ENCODE peak calls at places on chromosomes 16 and 17, in five cellular contexts. F is left cardiac atrium; C is NCI-H345; P is activated CD4-positive, alpha-beta T cell treated with anti-CD3 and anti-CD28 coated beads for 1 hour; A is lower lobe of right lung. K is an unnamed sample.

GRCh38 chr16:50861926-50862325 is 120.0 kb downstream of the CYLD start:
- DNase-seq in C (no peak), F (no peak), P (no peak), A (no peak), K (peak)

GRCh38 chr16:85946680-85947510 is 47.9 kb downstream of the IRF8 start:
- DNase-seq in A (no peak), P (no peak), C (no peak), F (no peak), K (no peak)

GRCh38 chr17:82844796-82845162 is 5.0 kb upstream of the ZNF750 start:
- DNase-seq in P (no peak), C (peak), A (no peak), F (no peak), K (no peak)

GRCh38 chr17:16948587-16949376 is 23.1 kb downstream of the TNFRSF13B start:
- DNase-seq in P (no peak), A (no peak), C (no peak), F (no peak), K (no peak)

GRCh38 chr16:69270395-69270794 is 40.8 kb upstream of the VPS4A start:
- DNase-seq in C (no peak), P (no peak), A (no peak), F (no peak), K (no peak)

GRCh38 chr16:58661199-58661830 is 23.3 kb downstream of the SLC38A7 start:
- DNase-seq in P (no peak), F (peak), C (peak), A (no peak), K (peak)

GRCh38 chr17:21008516-21008915 is 34.3 kb downstream of the USP22 start:
- DNase-seq in F (no peak), A (no peak), P (no peak), C (no peak), K (no peak)

GRCh38 chr16:85996843-85997242 is 97.9 kb downstream of the IRF8 start:
- DNase-seq in C (no peak), F (no peak), P (no peak), A (no peak), K (no peak)

GRCh38 chr16:3716831-3717234 is 491 bp downstream of the TRAP1 start:
- DNase-seq in C (peak), A (peak), P (no peak), F (no peak), K (no peak)

GRCh38 chr17:66829883-66830282 is 5.0 kb upstream of the CACNG5 start:
- DNase-seq in F (no peak), C (no peak), A (no peak), P (no peak), K (no peak)

GRCh38 chr16:57795431-57795878 is 6.8 kb downstream of the KIFC3 start:
- DNase-seq in A (peak), P (no peak), C (peak), F (no peak), K (no peak)

GRCh38 chr17:4607773-4608187 is 23.5 kb downstream of the SMTNL2 start:
- DNase-seq in C (no peak), P (no peak), A (peak), F (peak), K (no peak)

GRCh38 chr16:6375471-6376075 is 957.1 kb upstream of the RBFOX1 start:
- DNase-seq in C (no peak), F (no peak), P (no peak), A (no peak), K (no peak)

GRCh38 chr17:36674278-36674650 is 72.9 kb downstream of the MRM1 start:
- DNase-seq in F (no peak), A (no peak), C (no peak), P (peak), K (no peak)

GRCh38 chr17:4739122-4740024 is at the start of the genes CXCL16 and ZMYND15:
- DNase-seq in A (peak), C (peak), P (peak), F (peak), K (no peak)

GRCh38 chr17:77637807-77638182 is 320.7 kb upstream of the TNRC6C start:
- DNase-seq in P (no peak), A (no peak), C (no peak), F (no peak), K (no peak)

GRCh38 chr17:75428775-75429469 is 23.4 kb upstream of the GRB2 start:
- DNase-seq in C (no peak), P (no peak), A (no peak), F (no peak), K (peak)

GRCh38 chr16:24309222-24309905 is 53.2 kb downstream of the CACNG3 start:
- DNase-seq in A (no peak), F (peak), P (no peak), C (peak), K (no peak)

GRCh38 chr16:4350365-4350786 is 745 bp downstream of the PAM16 start:
- DNase-seq in A (no peak), C (no peak), F (no peak), P (no peak), K (no peak)

GRCh38 chr16:77652399-77652798 is 69.9 kb upstream of the NUDT7 start:
- DNase-seq in P (no peak), C (no peak), F (no peak), A (no peak), K (no peak)

GRCh38 chr16:30369091-30369937 is 980 bp downstream of the TBC1D10B start:
- DNase-seq in P (no peak), C (no peak), A (no peak), F (no peak), K (no peak)

GRCh38 chr16:88774544-88775393 is 10.3 kb downstream of the PIEZO1 start:
- DNase-seq in P (no peak), C (no peak), F (no peak), A (no peak), K (no peak)

GRCh38 chr16:30998852-30999761 is 11.3 kb downstream of the STX1B start:
- DNase-seq in C (no peak), A (no peak), F (no peak), P (no peak), K (no peak)

GRCh38 chr17:65027305-65027704 is 29.2 kb downstream of the GNA13 start:
- DNase-seq in A (no peak), F (no peak), P (peak), C (no peak), K (no peak)

GRCh38 chr16:79099701-79100100 is 500.8 kb downstream of the MAF start:
- DNase-seq in C (no peak), F (no peak), A (no peak), P (no peak), K (no peak)

GRCh38 chr17:44502598-44503079 is 567 bp downstream of the GPATCH8 start:
- DNase-seq in C (peak), P (no peak), A (no peak), F (no peak), K (no peak)

GRCh38 chr17:74780443-74781238 is 4.5 kb upstream of the NAT9 start:
- DNase-seq in F (no peak), P (no peak), C (no peak), A (no peak), K (no peak)

GRCh38 chr17:13002761-13003453 is 14.9 kb downstream of the ELAC2 start:
- DNase-seq in A (peak), F (peak), C (peak), P (no peak), K (peak)

GRCh38 chr16:24178496-24178895 is 77.6 kb upstream of the CACNG3 start:
- DNase-seq in C (no peak), P (no peak), A (no peak), F (no peak), K (no peak)

GRCh38 chr16:55622930-55623561 is 32.7 kb upstream of the SLC6A2 start:
- DNase-seq in C (no peak), A (no peak), P (no peak), F (no peak), K (no peak)

GRCh38 chr16:11059588-11059987 is 115.2 kb downstream of the CLEC16A start:
- DNase-seq in C (no peak), F (no peak), A (no peak), P (no peak), K (no peak)

GRCh38 chr16:6629110-6629509 is 703.5 kb upstream of the RBFOX1 start:
- DNase-seq in A (no peak), F (no peak), C (no peak), P (no peak), K (no peak)

GRCh38 chr16:67673712-67674580 is 7.3 kb downstream of the C16orf86 start:
- DNase-seq in A (peak), F (peak), P (no peak), C (no peak), K (no peak)

GRCh38 chr17:57665696-57666095 is 79.4 kb downstream of the CCDC182 start:
- DNase-seq in A (no peak), P (no peak), C (no peak), F (no peak), K (no peak)

GRCh38 chr17:33082529-33083148 is 91.0 kb downstream of the SPACA3 start:
- DNase-seq in F (no peak), C (no peak), A (no peak), P (no peak), K (no peak)

GRCh38 chr17:13465678-13466077 is 136.1 kb downstream of the HS3ST3A1 start:
- DNase-seq in C (no peak), A (no peak), F (no peak), P (no peak), K (no peak)

GRCh38 chr16:26454102-26454501 is 612.6 kb upstream of the C16orf82 start:
- DNase-seq in C (no peak), F (no peak), A (no peak), P (no peak), K (no peak)

GRCh38 chr17:7459961-7460545 is 15.2 kb downstream of the CHRNB1 start:
- DNase-seq in P (no peak), A (no peak), F (no peak), C (no peak), K (no peak)

GRCh38 chr17:47305302-47305923 is 18.3 kb upstream of the EFCAB13 start:
- DNase-seq in F (no peak), C (no peak), P (no peak), A (no peak), K (peak)

GRCh38 chr16:48321307-48322036 is 63.7 kb downstream of the SIAH1 start:
- DNase-seq in F (no peak), C (no peak), A (no peak), P (no peak), K (no peak)

K was measured in AG04449.